ENCODE peak calls at places on chromosomes 11 and 22, in nine cellular contexts. W is T-cell; H is mammary epithelial cell; Z is stimulated activated CD8-positive, alpha-beta memory T cell treated with anti-CD3 and anti-CD28 coated beads, Interleukin-12 subunit alpha, Interleukin-12 subunit beta, amount 100 ng/mL, for 1 hour; U is KG1; A is T-helper 2 cell; J is HTR-8/SVneo; V is smooth muscle cell of the brain vasculature; F is activated CD4-positive, alpha-beta T cell treated with anti-CD3 and anti-CD28 coated beads for 4 hours. X is an unnamed sample.
A peak's percentile ranks its signal among the peaks of the same experiment; 100 is the strongest.

GRCh38 chr22:49547751-49548239 is 279.9 kb downstream of the BRD1 start:
- DNase-seq in W (no peak), H (no peak), Z (no peak), U (no peak), A (no peak), J (no peak), V (no peak), F (no peak), X (no peak)

GRCh38 chr11:34750692-34751405 is 130.0 kb downstream of the EHF start:
- DNase-seq in W (no peak), H (no peak), Z (no peak), U (no peak), A (no peak), J (no peak), V (no peak), F (no peak), X (no peak)

GRCh38 chr11:12810497-12810896 is 136.3 kb downstream of the TEAD1 start:
- DNase-seq in W (no peak), H (no peak), Z (no peak), U (no peak), A (no peak), J (no peak), V (no peak), F (no peak), X (no peak)

GRCh38 chr22:47011131-47011854 is 248.8 kb downstream of the TBC1D22A start:
- DNase-seq in W (no peak), H (no peak), Z (no peak), U (no peak), A (no peak), J (no peak), V (no peak), F (no peak), X (no peak)

GRCh38 chr11:111549869-111550203 is 9.3 kb downstream of the LAYN start:
- DNase-seq in W (no peak), H (no peak), Z (no peak), U (no peak), A (no peak), J (no peak), V (no peak), F (no peak), X (no peak)

GRCh38 chr11:124179311-124179710 is 3.8 kb upstream of the OR10D3 start:
- DNase-seq in W (no peak), H (no peak), Z (no peak), U (no peak), A (no peak), J (no peak), V (no peak), F (no peak), X (no peak)

GRCh38 chr11:48248902-48249301 is 4.0 kb downstream of the OR4X2 start:
- DNase-seq in W (no peak), H (no peak), Z (no peak), U (no peak), A (no peak), J (no peak), V (no peak), F (no peak), X (no peak)

GRCh38 chr11:93857413-93858185 is 7.2 kb upstream of the VSTM5 start:
- DNase-seq in W (no peak), H (no peak), Z (no peak), U (no peak), A (no peak), J (no peak), V (no peak), F (no peak), X (no peak)

GRCh38 chr11:57294225-57295131 is 30.3 kb downstream of the TNKS1BP1 start:
- DNase-seq in W (no peak), H (peak; percentile 53), Z (no peak), U (no peak), A (no peak), J (no peak), V (peak; percentile 41), F (no peak), X (no peak)

GRCh38 chr22:38034278-38034882 is 22.8 kb upstream of the PICK1 start:
- DNase-seq in W (no peak), H (peak; percentile 83), Z (no peak), U (no peak), A (no peak), J (peak; percentile 90), V (peak; percentile 69), F (no peak), X (peak; percentile 82)

GRCh38 chr11:66604161-66604560 is 11.2 kb downstream of the CCS start:
- DNase-seq in W (no peak), H (no peak), Z (no peak), U (no peak), A (no peak), J (no peak), V (no peak), F (no peak), X (no peak)

GRCh38 chr11:122100222-122101080 is 15.6 kb downstream of the BLID start:
- DNase-seq in W (no peak), H (peak; percentile 60), Z (no peak), U (no peak), A (peak; percentile 0), J (no peak), V (no peak), F (no peak), X (no peak)

GRCh38 chr11:118095493-118095892 is 8.7 kb upstream of the SMIM35 start:
- DNase-seq in W (no peak), H (no peak), Z (no peak), U (no peak), A (no peak), J (no peak), V (no peak), F (no peak), X (no peak)

GRCh38 chr11:128341280-128341679 is 246.1 kb downstream of the ETS1 start:
- DNase-seq in W (peak; percentile 70), H (no peak), Z (peak; percentile 41), U (no peak), A (peak; percentile 93), J (no peak), V (no peak), F (peak; percentile 53), X (no peak)

GRCh38 chr11:18493310-18493709 is 33.4 kb downstream of the TSG101 start:
- DNase-seq in W (no peak), H (no peak), Z (no peak), U (no peak), A (no peak), J (no peak), V (no peak), F (no peak), X (no peak)

GRCh38 chr11:33668951-33669596 is 31.6 kb downstream of the C11orf91 start:
- DNase-seq in W (no peak), H (no peak), Z (no peak), U (no peak), A (no peak), J (no peak), V (no peak), F (no peak), X (no peak)

GRCh38 chr22:28773461-28773867 is 969 bp downstream of the CCDC117 start:
- DNase-seq in W (no peak), H (peak; percentile 55), Z (no peak), U (no peak), A (peak; percentile 73), J (no peak), V (no peak), F (no peak), X (no peak)

GRCh38 chr22:29871684-29872083 is 11.3 kb upstream of the MTMR3 start:
- DNase-seq in W (no peak), H (no peak), Z (no peak), U (no peak), A (no peak), J (no peak), V (no peak), F (no peak), X (no peak)

GRCh38 chr22:29331213-29331612 is 15.7 kb upstream of the RASL10A start:
- DNase-seq in W (no peak), H (no peak), Z (no peak), U (no peak), A (no peak), J (no peak), V (no peak), F (no peak), X (no peak)

GRCh38 chr22:28802595-28803087 is 2.3 kb upstream of the XBP1 start:
- DNase-seq in W (no peak), H (no peak), Z (no peak), U (no peak), A (peak; percentile 63), J (no peak), V (no peak), F (no peak), X (no peak)

GRCh38 chr22:20319041-20319744 is 667 bp downstream of the DGCR6L start:
- DNase-seq in W (no peak), H (peak; percentile 31), Z (no peak), U (no peak), A (no peak), J (no peak), V (no peak), F (no peak), X (no peak)

GRCh38 chr11:73463359-73463758 is 87.2 kb downstream of the RELT start:
- DNase-seq in W (no peak), H (peak; percentile 53), Z (no peak), U (no peak), A (no peak), J (no peak), V (no peak), F (no peak), X (no peak)

GRCh38 chr22:47787501-47788227 is 1025.2 kb downstream of the TBC1D22A start:
- DNase-seq in W (no peak), H (no peak), Z (no peak), U (no peak), A (no peak), J (no peak), V (no peak), F (no peak), X (no peak)

GRCh38 chr22:23790819-23791736 is 4.3 kb downstream of the SMARCB1 start:
- DNase-seq in W (no peak), H (no peak), Z (no peak), U (no peak), A (no peak), J (no peak), V (no peak), F (no peak), X (peak; percentile 94)

GRCh38 chr11:28679795-28680194 is 571.6 kb downstream of the METTL15 start:
- DNase-seq in W (no peak), H (no peak), Z (no peak), U (no peak), A (no peak), J (no peak), V (no peak), F (no peak), X (no peak)

GRCh38 chr11:71286701-71287643 is 34.6 kb upstream of the SHANK2 start:
- DNase-seq in W (no peak), H (peak; percentile 95), Z (no peak), U (no peak), A (no peak), J (peak; percentile 60), V (peak; percentile 77), F (no peak), X (peak; percentile 88)

GRCh38 chr11:126585388-126586302 is 230.2 kb downstream of the ST3GAL4 start:
- DNase-seq in W (no peak), H (peak; percentile 93), Z (no peak), U (no peak), A (no peak), J (peak; percentile 75), V (peak; percentile 91), F (no peak), X (peak; percentile 85)

GRCh38 chr11:91822805-91823204 is 401.8 kb upstream of the FAT3 start:
- DNase-seq in W (no peak), H (no peak), Z (no peak), U (no peak), A (no peak), J (no peak), V (no peak), F (no peak), X (no peak)

GRCh38 chr11:111909378-111909777 is 2.2 kb downstream of the CRYAB start:
- DNase-seq in W (no peak), H (no peak), Z (no peak), U (no peak), A (no peak), J (no peak), V (no peak), F (no peak), X (no peak)

GRCh38 chr11:2092956-2093412 is 46.2 kb downstream of the IGF2 start:
- DNase-seq in W (peak; percentile 69), H (peak; percentile 95), Z (peak; percentile 43), U (no peak), A (peak; percentile 78), J (peak; percentile 46), V (no peak), F (peak; percentile 58), X (no peak)

GRCh38 chr11:29310016-29310415 is 706.8 kb downstream of the KCNA4 start:
- DNase-seq in W (no peak), H (peak; percentile 72), Z (no peak), U (no peak), A (no peak), J (peak; percentile 15), V (no peak), F (no peak), X (no peak)